ENCODE peak calls at places on chromosomes 2 and 18, in four cellular contexts. B is colonic mucosa; K is CD8-positive, alpha-beta memory T cell; G is body of pancreas. X is an unnamed sample.
A peak's percentile ranks its signal among the peaks of the same experiment; 100 is the strongest.

GRCh38 chr2:165371356-165371755 is 98.1 kb upstream of the CSRNP3 start:
- DNase-seq in K (no peak), G (no peak), B (no peak), X (no peak)

GRCh38 chr2:190843874-190844699 is 36.5 kb upstream of the GLS start:
- DNase-seq in B (no peak), K (no peak), G (no peak), X (no peak)

GRCh38 chr2:134766583-134766982 is 47.8 kb upstream of the TMEM163 start:
- DNase-seq in B (no peak), K (no peak), G (no peak), X (no peak)

GRCh38 chr2:21451418-21451817 is 327.6 kb downstream of the TDRD15 start:
- DNase-seq in K (no peak), B (no peak), G (no peak), X (no peak)

GRCh38 chr2:36343601-36344000 is 12.0 kb upstream of the CRIM1 start:
- DNase-seq in K (no peak), B (no peak), G (no peak), X (no peak)

GRCh38 chr2:38440655-38441054 is 63.6 kb upstream of the ATL2 start:
- DNase-seq in K (no peak), B (peak; percentile 22), G (no peak), X (no peak)

GRCh38 chr2:148721520-148721931 is 77.0 kb downstream of the EPC2 start:
- DNase-seq in K (no peak), G (no peak), B (no peak), X (no peak)

GRCh38 chr2:100806550-100806949 is 13.4 kb upstream of the NPAS2 start:
- DNase-seq in G (no peak), K (no peak), B (no peak), X (no peak)

GRCh38 chr2:225010804-225011203 is 31.5 kb downstream of the DOCK10 start:
- DNase-seq in B (no peak), G (no peak), K (no peak), X (no peak)

GRCh38 chr2:10161961-10162441 is 39.5 kb downstream of the RRM2 start:
- DNase-seq in K (no peak), G (no peak), B (no peak), X (no peak)

GRCh38 chr2:26711457-26712155 is 19.1 kb downstream of the KCNK3 start:
- DNase-seq in B (no peak), K (no peak), G (no peak), X (no peak)

GRCh38 chr2:205684871-205685313 is 2.6 kb downstream of the NRP2 start:
- DNase-seq in K (no peak), B (no peak), G (no peak), X (no peak)
- H3K27me3 ChIP-seq in K (peaks cover 30% of the 10 kb centered on the region), B (peaks cover 25% of the 10 kb centered on the region), G (no peaks in the 10 kb centered on the region), X (peaks cover 36% of the 10 kb centered on the region)

GRCh38 chr2:163459986-163460385 is 275.8 kb downstream of the FIGN start:
- DNase-seq in K (no peak), B (no peak), G (no peak), X (no peak)
- H3K27me3 ChIP-seq in K (no peaks in the 10 kb centered on the region), B (no peaks in the 10 kb centered on the region), G (no peaks in the 10 kb centered on the region), X (no peaks in the 10 kb centered on the region)

DNA sequence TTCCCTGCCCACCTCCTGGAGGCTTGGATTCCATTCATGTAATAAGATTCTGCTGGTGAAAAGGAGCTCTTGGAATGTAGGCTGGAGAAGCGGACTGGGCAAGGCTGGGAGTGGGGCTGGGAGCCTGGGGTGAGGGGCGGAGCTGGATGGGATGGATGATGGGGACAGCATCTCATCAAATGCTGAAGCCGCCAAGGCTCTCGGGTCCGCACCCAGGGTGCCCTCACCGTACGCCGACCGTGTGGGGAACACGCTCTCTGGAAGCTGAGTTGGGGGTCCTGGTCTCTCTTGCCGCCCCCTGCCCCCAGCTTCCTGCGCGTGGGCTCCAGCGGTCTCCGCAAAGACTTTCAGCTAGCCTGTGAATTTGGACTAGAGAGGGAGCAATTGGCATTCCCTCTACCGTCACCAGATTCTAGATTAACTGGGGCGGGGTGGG is 9.1 kb downstream of the RAX start:
- DNase-seq in B (no peak), K (no peak), G (no peak), X (no peak)
- H3K27me3 ChIP-seq in B (peaks cover 60% of the 10 kb centered on the region), K (peaks cover 21% of the 10 kb centered on the region), G (no peaks in the 10 kb centered on the region), X (peaks cover 32% of the 10 kb centered on the region)

GRCh38 chr2:231039294-231039664 is 2.0 kb downstream of the C2orf72 start:
- DNase-seq in G (no peak), K (no peak), B (no peak), X (no peak)
- H3K27me3 ChIP-seq in G (no peaks in the 10 kb centered on the region), K (peaks cover 16% of the 10 kb centered on the region), B (no peaks in the 10 kb centered on the region), X (peaks cover 33% of the 10 kb centered on the region)

DNA sequence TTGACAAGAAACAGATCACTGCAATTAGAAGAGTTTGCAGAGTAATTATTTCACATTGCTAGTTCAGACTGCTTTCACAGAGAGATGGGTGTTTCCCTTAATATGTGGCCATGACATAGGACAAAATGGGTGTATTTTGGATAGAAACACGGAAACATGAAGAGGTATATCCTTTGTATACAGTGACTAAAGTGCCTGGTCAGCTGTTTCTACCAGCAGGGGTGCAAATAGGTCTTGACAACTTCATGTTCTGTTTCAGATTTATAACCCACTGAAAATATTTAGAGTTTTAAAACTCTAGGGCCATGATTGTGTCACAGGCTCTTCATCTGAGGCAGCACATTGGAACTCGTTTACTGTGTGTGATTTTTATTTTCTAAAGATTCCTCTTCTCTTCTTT is 357.1 kb upstream of the TNP1 start:
- DNase-seq in K (no peak), B (no peak), G (no peak), X (no peak)
- H3K27me3 ChIP-seq in K (no peaks in the 10 kb centered on the region), B (no peaks in the 10 kb centered on the region), G (no peaks in the 10 kb centered on the region), X (no peaks in the 10 kb centered on the region)

GRCh38 chr18:77248873-77249582 is 620 bp upstream of the GALR1 start:
- DNase-seq in B (no peak), K (no peak), G (no peak), X (no peak)

GRCh38 chr18:77250501-77250925 is 865 bp downstream of the GALR1 start:
- DNase-seq in B (no peak), K (no peak), G (no peak), X (no peak)

GRCh38 chr18:77250926-77251729 is 1.5 kb downstream of the GALR1 start:
- DNase-seq in B (no peak), K (no peak), G (no peak), X (no peak)

GRCh38 chr18:77251730-77252050 is 2.0 kb downstream of the GALR1 start:
- DNase-seq in G (no peak), B (no peak), K (no peak), X (no peak)

GRCh38 chr18:77249583-77250500 is at the start of gene GALR1:
- DNase-seq in K (no peak), B (no peak), G (no peak), X (no peak)
- H3K27me3 ChIP-seq in K (peaks cover 24% of the 10 kb centered on the region), B (peaks cover 37% of the 10 kb centered on the region), G (no peaks in the 10 kb centered on the region), X (peaks cover 22% of the 10 kb centered on the region)

GRCh38 chr2:235486729-235487128 is 7.1 kb upstream of the AGAP1 start:
- DNase-seq in K (no peak), G (no peak), B (no peak), X (no peak)
- H3K27me3 ChIP-seq in K (no peaks in the 10 kb centered on the region), G (no peaks in the 10 kb centered on the region), B (no peaks in the 10 kb centered on the region), X (no peaks in the 10 kb centered on the region)

GRCh38 chr2:197309369-197310231 is 980 bp downstream of the ANKRD44 start:
- DNase-seq in B (peak; percentile 41), G (peak; percentile 46), K (peak; percentile 44), X (peak; percentile 21)

GRCh38 chr2:197312186-197312585 is 1.6 kb upstream of the ANKRD44 start:
- DNase-seq in G (no peak), K (no peak), B (no peak), X (no peak)

GRCh38 chr2:197310940-197311485 is 433 bp upstream of the ANKRD44 start:
- DNase-seq in G (no peak), K (no peak), B (no peak), X (no peak)

GRCh38 chr2:197310271-197310939 is at the start of gene ANKRD44:
- DNase-seq in K (peak; percentile 94), G (peak; percentile 91), B (peak; percentile 87), X (peak; percentile 87)

DNA sequence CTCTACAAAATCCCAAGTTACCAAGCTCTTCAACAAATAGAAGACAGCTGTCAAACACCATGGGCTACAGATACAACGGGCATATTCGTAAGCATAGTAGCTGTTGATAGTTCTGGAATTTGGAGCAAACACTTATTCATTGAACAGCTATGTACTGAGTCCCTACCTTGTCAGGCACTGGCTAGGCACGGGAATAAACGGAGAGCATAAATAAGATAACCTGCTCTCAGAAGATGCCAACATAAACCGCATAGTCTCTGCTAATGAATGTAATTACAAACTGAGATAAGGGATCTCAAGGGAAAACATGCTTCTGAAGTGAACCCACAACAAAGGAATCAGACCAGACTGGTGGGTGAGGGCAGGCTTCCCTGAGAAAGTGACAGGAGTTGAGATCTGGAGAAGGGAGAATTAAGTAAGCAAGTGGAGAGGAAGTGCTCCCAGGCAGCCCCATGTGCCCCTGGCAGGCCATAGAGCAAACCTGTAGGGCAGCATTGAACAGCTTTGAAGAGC is 997 bp upstream of the ANKRD44 start:
- DNase-seq in G (no peak), K (no peak), B (no peak), X (no peak)
- H3K27me3 ChIP-seq in G (no peaks in the 10 kb centered on the region), K (no peaks in the 10 kb centered on the region), B (no peaks in the 10 kb centered on the region), X (no peaks in the 10 kb centered on the region)

X was measured in effector memory CD4-positive, alpha-beta T cell.